ENCODE peak calls at places on chromosomes 7 and 10, in nine cellular contexts. A is ovary, I is cardiac fibroblast, P is GM12864, Q is AG04450, J is astrocyte of the spinal cord, D is IMR-90, Y is choroid plexus epithelial cell, N is mammary epithelial cell. R is an unnamed sample.

GRCh38 chr10:69407621-69408301 is 9.0 kb downstream of the TACR2 start:
- DNase-seq in A (no peak), I (no peak), P (no peak), Q (no peak), J (no peak), D (no peak), Y (no peak), N (no peak), R (no peak)

GRCh38 chr7:1969459-1970284 is 263.1 kb downstream of the MAD1L1 start:
- DNase-seq in A (no peak), I (no peak), P (no peak), Q (no peak), J (no peak), D (no peak), Y (no peak), N (no peak), R (peak; percentile 8)

GRCh38 chr10:788796-789748 is 99.6 kb upstream of the DIP2C start:
- DNase-seq in A (peak; percentile 71), I (peak; percentile 61), P (no peak), Q (peak; percentile 20), J (peak; percentile 67), D (peak; percentile 60), Y (peak; percentile 74), N (peak; percentile 56), R (peak; percentile 81)

GRCh38 chr7:116888895-116889294 is 26.5 kb downstream of the CAPZA2 start:
- DNase-seq in A (no peak), I (no peak), P (no peak), Q (no peak), J (no peak), D (no peak), Y (no peak), N (no peak), R (no peak)

GRCh38 chr10:114491933-114492332 is 87.6 kb upstream of the AFAP1L2 start:
- DNase-seq in A (peak; percentile 72), I (no peak), P (no peak), Q (no peak), J (peak; percentile 8), D (no peak), Y (no peak), N (no peak), R (peak; percentile 12)

GRCh38 chr10:113937756-113938155 is 83.3 kb downstream of the NHLRC2 start:
- DNase-seq in A (no peak), I (no peak), P (no peak), Q (no peak), J (no peak), D (no peak), Y (no peak), N (no peak), R (no peak)

GRCh38 chr7:106779877-106780276 is 85.2 kb upstream of the PIK3CG start:
- DNase-seq in A (no peak), I (no peak), P (no peak), Q (no peak), J (no peak), D (no peak), Y (no peak), N (no peak), R (no peak)

GRCh38 chr10:110008518-110009339 is 945 bp downstream of the ADD3 start:
- DNase-seq in A (peak; percentile 43), I (no peak), P (no peak), Q (no peak), J (no peak), D (no peak), Y (peak; percentile 25), N (peak; percentile 48), R (no peak)

GRCh38 chr10:122435212-122435827 is 19.1 kb upstream of the ARMS2 start:
- DNase-seq in A (no peak), I (peak; percentile 70), P (peak; percentile 4), Q (no peak), J (peak; percentile 67), D (peak; percentile 55), Y (peak; percentile 70), N (no peak), R (peak; percentile 61)

GRCh38 chr7:54242776-54243175 is 299.4 kb upstream of the VSTM2A start:
- DNase-seq in A (no peak), I (no peak), P (no peak), Q (no peak), J (no peak), D (no peak), Y (no peak), N (peak; percentile 12), R (no peak)

GRCh38 chr10:103512591-103513382 is 19.3 kb downstream of the NEURL1 start:
- DNase-seq in A (no peak), I (no peak), P (no peak), Q (no peak), J (no peak), D (no peak), Y (no peak), N (no peak), R (peak; percentile 25)

GRCh38 chr10:2992401-2993198 is 74.7 kb upstream of the PFKP start:
- DNase-seq in A (no peak), I (no peak), P (no peak), Q (no peak), J (no peak), D (no peak), Y (no peak), N (no peak), R (no peak)
- TF ChIP-seq CTCF in A (no peak), I (peak; percentile 23), P (no peak), Q (peak; percentile 36), J (peak; percentile 10), D (no peak), Y (peak; percentile 22), N (no peak), R (peak; percentile 17)

GRCh38 chr7:98400538-98401427 is at the start of gene BAIAP2L1:
- DNase-seq in A (peak; percentile 52), I (peak; percentile 68), P (no peak), Q (no peak), J (peak; percentile 71), D (peak; percentile 49), Y (peak; percentile 72), N (peak; percentile 92), R (peak; percentile 84)

GRCh38 chr7:98399462-98399861 is 1.4 kb downstream of the BAIAP2L1 start:
- DNase-seq in A (no peak), I (peak; percentile 23), P (no peak), Q (no peak), J (peak; percentile 37), D (peak; percentile 43), Y (peak; percentile 41), N (peak; percentile 64), R (peak; percentile 46)

GRCh38 chr7:98399903-98400537 is 870 bp downstream of the BAIAP2L1 start:
- DNase-seq in A (no peak), I (peak; percentile 16), P (no peak), Q (no peak), J (peak; percentile 53), D (peak; percentile 17), Y (peak; percentile 37), N (peak; percentile 31), R (peak; percentile 50)

GRCh38 chr7:98396768-98397167 is 4.1 kb downstream of the BAIAP2L1 start:
- DNase-seq in A (no peak), I (no peak), P (no peak), Q (no peak), J (no peak), D (no peak), Y (no peak), N (no peak), R (no peak)

DNA sequence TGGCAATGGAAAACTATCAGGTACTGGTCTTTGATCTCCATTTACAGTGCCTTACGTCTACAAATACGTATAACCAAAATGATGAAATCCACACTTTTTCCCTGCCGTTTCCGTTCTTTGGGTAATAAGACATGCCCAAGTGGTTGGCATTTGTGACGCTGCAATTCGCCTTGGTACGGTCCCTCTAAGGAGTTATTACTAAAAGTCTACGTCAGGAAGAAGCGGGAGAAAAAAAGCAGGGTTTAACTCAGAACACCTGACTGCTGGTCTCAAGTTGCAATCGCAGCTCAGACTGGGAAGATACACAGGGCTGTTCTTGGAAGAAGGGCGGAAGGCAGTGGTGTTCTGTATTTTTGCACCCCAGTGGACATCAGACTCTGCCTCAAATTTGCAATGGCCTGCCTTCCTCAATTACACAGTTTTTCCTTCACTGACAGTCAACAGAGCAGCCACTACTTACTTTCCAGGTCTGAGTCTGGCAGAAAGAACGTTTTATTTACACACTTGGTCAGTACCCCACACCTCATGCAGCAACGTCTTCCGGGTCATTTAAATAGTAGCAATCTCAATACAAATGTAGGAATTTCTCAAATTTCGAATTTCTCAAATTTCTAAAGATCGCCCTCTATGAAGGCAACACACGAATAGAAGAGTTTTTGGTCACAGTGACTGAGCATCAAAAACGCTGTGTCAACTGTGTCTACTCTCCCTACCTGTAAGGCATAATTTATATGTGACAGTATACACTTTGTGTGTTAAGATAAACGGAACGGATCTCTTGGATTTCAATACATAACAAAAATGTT is 2.1 kb downstream of the BAIAP2L1 start:
- DNase-seq in A (no peak), I (no peak), P (no peak), Q (no peak), J (no peak), D (no peak), Y (peak; percentile 25), N (no peak), R (no peak)
- H3K4me3 ChIP-seq in A (no peak overlapping the region), I (no peak overlapping the region), P (peak overlapping the region; percentile 92), Q (no peak overlapping the region), J (no peak overlapping the region), D (peak overlapping the region; percentile 95), Y (no peak overlapping the region), N (peak overlapping the region; percentile 80), R (no peak overlapping the region)

GRCh38 chr7:79245623-79246249 is 207.7 kb downstream of the MAGI2 start:
- DNase-seq in A (no peak), I (no peak), P (no peak), Q (no peak), J (no peak), D (no peak), Y (peak; percentile 8), N (no peak), R (no peak)
- TF ChIP-seq CTCF in A (no peak), I (no peak), P (no peak), Q (no peak), J (no peak), D (no peak), Y (peak; percentile 13), N (no peak), R (no peak)

GRCh38 chr7:65239324-65239706 is 134.3 kb upstream of the ZNF92 start:
- DNase-seq in A (no peak), I (no peak), P (no peak), Q (no peak), J (no peak), D (no peak), Y (no peak), N (no peak), R (no peak)

GRCh38 chr7:65235586-65235985 is 138.1 kb upstream of the ZNF92 start:
- DNase-seq in A (no peak), I (no peak), P (no peak), Q (no peak), J (no peak), D (no peak), Y (no peak), N (no peak), R (no peak)

GRCh38 chr7:65238785-65239184 is 134.9 kb upstream of the ZNF92 start:
- DNase-seq in A (no peak), I (no peak), P (no peak), Q (no peak), J (no peak), D (no peak), Y (no peak), N (no peak), R (no peak)

DNA sequence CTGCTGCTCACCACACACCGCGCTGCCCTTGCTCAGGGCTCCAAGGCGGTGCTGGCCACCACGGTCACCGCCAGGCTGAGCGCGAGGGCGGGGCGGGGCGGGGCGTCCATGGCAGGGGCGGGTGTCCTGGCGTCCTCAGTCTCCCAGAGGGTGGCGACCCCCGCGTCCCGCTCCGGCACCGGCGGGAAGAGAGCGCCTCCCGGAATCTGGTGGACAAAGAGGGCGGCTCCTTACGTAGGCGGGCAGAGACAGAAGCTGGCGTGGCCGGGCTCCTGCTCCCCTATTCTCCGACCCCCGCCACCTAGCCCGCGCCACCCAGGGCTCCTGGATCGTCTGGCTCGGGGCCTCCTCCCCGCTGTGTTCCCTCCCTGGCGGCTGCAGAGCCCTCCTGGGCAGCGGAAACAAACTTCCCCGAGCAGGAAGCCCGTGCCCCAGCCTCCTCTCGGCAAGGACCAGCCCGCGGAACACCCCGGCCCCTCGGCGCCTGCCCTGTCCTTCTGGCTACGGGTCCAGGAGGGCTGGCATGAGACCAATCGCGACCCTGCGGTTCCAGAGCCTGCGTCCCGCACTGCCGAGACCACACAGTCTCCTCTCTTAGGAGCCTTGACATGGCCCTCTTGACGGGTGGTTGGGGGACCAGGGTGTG is 133.8 kb upstream of the ZNF92 start:
- DNase-seq in A (no peak), I (no peak), P (no peak), Q (no peak), J (peak; percentile 13), D (no peak), Y (peak; percentile 19), N (peak; percentile 8), R (no peak)
- H3K4me3 ChIP-seq in A (no peak overlapping the region), I (peak overlapping the region; percentile 39), P (no peak overlapping the region), Q (peak overlapping the region; percentile 48), J (peak overlapping the region; percentile 55), D (peak overlapping the region; percentile 41), Y (peak overlapping the region; percentile 65), N (peak overlapping the region; percentile 47), R (peak overlapping the region; percentile 46)